ENCODE peak calls at places on chromosomes 4 and X, in five cellular contexts. O is HCT116, U is colonic mucosa, T is HFFc6, Z is cardiac fibroblast. H is an unnamed sample.

GRCh38 chr4:175166020-175166419 is 247.9 kb downstream of the ADAM29 start:
- DNase-seq in O (no peak), U (no peak), T (no peak), Z (no peak), H (no peak)

GRCh38 chr4:1805493-1806222 is 12.6 kb downstream of the FGFR3 start:
- DNase-seq in O (no peak), U (no peak), T (no peak), Z (no peak), H (no peak)

GRCh38 chr4:145937990-145938611 is 522 bp downstream of the ZNF827 start:
- DNase-seq in O (no peak), U (peak), T (no peak), Z (peak), H (peak)

GRCh38 chr4:53963786-53964185 is 100.6 kb downstream of the CHIC2 start:
- DNase-seq in O (no peak), U (no peak), T (no peak), Z (no peak), H (no peak)

GRCh38 chr4:52861171-52861873 is 795 bp upstream of the RASL11B start:
- DNase-seq in O (no peak), U (peak), T (no peak), Z (no peak), H (no peak)

GRCh38 chr4:116183241-116183640 is 902.1 kb downstream of the TRAM1L1 start:
- DNase-seq in O (no peak), U (no peak), T (no peak), Z (no peak), H (no peak)

GRCh38 chrX:47198026-47198686 is 4.5 kb downstream of the UBA1 start:
- DNase-seq in O (no peak), U (no peak), T (no peak), Z (peak), H (no peak)

GRCh38 chr4:147157860-147158701 is 212.4 kb upstream of the TTC29 start:
- DNase-seq in O (no peak), U (no peak), T (no peak), Z (peak), H (peak)

GRCh38 chrX:65674351-65674893 is 7.0 kb downstream of the MSN start:
- DNase-seq in O (no peak), U (no peak), T (no peak), Z (no peak), H (no peak)

GRCh38 chr4:52051213-52051614 is at the start of gene SPATA18:
- DNase-seq in O (no peak), U (peak), T (no peak), Z (peak), H (peak)

GRCh38 chrX:133249659-133250058 is 31.5 kb upstream of the TFDP3 start:
- DNase-seq in O (no peak), U (no peak), T (no peak), Z (peak), H (no peak)

GRCh38 chr4:167622481-167623240 is 388.4 kb upstream of the SPOCK3 start:
- DNase-seq in O (peak), U (peak), T (peak), Z (peak), H (peak)

GRCh38 chr4:147310312-147310711 is 170.6 kb upstream of the EDNRA start:
- DNase-seq in O (no peak), U (no peak), T (no peak), Z (no peak), H (no peak)

GRCh38 chr4:89284828-89285227 is 22.8 kb downstream of the GPRIN3 start:
- DNase-seq in O (no peak), U (no peak), T (no peak), Z (no peak), H (no peak)

GRCh38 chr4:77695769-77696168 is 90.1 kb downstream of the CXCL13 start:
- DNase-seq in O (peak), U (no peak), T (peak), Z (peak), H (no peak)

GRCh38 chrX:40504801-40505605 is 75.8 kb upstream of the ATP6AP2 start:
- DNase-seq in O (no peak), U (no peak), T (peak), Z (peak), H (no peak)

GRCh38 chrX:50677789-50678188 is 136.2 kb downstream of the SHROOM4 start:
- DNase-seq in O (no peak), U (no peak), T (no peak), Z (no peak), H (no peak)

GRCh38 chrX:50684871-50685270 is 129.1 kb downstream of the SHROOM4 start:
- DNase-seq in O (no peak), U (no peak), T (no peak), Z (no peak), H (no peak)

GRCh38 chrX:50680990-50681389 is 133.0 kb downstream of the SHROOM4 start:
- DNase-seq in O (no peak), U (no peak), T (no peak), Z (peak), H (peak)
- TF ChIP-seq CTCF in O (peak), U (no peak), T (no peak), Z (peak), H (peak)

DNA sequence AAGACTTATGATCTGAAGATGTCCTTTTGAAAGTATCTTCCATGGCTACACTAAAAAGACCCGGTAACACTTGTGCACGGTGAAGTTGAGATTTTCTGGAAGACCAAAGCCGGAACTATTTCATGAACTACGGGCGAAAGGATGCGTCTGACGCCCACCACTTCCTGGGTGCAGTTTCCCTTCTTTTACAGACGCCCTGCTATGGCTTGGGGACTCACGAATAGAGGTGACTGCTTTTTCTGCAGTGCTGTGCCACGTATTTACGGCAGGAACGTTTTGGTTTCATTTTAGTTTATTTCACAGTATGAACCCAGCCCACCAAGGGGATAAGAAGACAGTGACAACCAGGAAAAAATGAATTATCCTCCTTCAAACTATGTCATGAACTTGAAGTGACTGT is 180.4 kb downstream of the AFAP1 start:
- DNase-seq in O (no peak), U (no peak), T (no peak), Z (no peak), H (no peak)
- TF ChIP-seq CTCF in O (no peak), U (no peak), T (no peak), Z (no peak), H (no peak)

DNA sequence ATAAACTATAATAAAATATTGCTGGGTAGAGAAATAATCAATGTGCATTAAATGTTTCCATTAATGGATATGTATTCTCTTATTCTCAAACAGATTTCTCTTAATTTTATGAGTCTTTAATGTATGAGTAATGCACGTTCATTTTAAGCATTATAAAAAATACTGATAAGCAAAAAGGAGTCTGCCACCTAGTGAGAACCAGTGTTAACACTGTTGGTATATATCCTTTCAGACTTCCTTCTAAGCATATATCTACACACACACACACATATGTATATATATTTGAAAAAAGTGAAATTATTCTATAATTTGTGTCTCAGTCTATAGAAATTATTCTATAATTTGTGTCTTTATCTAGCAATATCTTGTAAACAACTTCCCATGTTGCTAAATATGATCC is 49.9 kb upstream of the MTMR1 start:
- DNase-seq in O (no peak), U (no peak), T (peak), Z (peak), H (no peak)
- TF ChIP-seq CTCF in O (no peak), U (no peak), T (peak), Z (no peak), H (no peak)

DNA sequence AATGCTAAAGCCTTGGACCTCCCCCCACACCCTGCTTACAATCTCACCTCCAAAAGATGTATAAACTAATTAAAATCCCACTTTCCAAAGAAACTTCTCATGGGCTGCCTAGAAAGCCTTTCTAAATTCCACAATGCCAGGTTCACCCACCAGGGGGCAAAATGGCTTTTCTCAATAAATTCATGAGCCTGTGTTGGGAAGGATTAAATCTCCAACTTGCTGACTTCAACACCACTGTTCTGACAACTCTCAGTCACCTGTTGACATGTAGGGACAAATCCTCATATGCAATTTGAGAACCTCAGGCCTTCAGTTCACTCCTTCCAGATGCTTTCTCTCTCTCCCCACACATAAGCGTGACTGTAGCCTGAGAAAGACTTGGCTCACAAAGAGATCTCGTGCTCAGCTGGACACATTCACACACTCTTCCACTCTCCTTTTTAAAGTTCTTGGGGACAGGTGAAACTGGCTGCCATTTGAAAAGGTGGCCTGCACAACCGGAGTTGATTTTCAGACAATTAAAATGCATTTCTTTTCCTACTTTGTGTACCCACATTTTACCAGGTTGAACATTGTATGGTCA is 88.6 kb upstream of the PRPS2 start:
- DNase-seq in O (peak), U (no peak), T (no peak), Z (no peak), H (peak)
- TF ChIP-seq CTCF in O (peak), U (peak), T (peak), Z (peak), H (peak)

GRCh38 chrX:107677909-107678308 is 49.6 kb downstream of the PRPS1 start:
- DNase-seq in O (no peak), U (no peak), T (no peak), Z (peak), H (no peak)

GRCh38 chrX:107678957-107679740 is 50.8 kb downstream of the PRPS1 start:
- DNase-seq in O (no peak), U (peak), T (peak), Z (peak), H (no peak)

GRCh38 chrX:107675823-107676555 is 47.7 kb downstream of the PRPS1 start:
- DNase-seq in O (no peak), U (no peak), T (no peak), Z (peak), H (no peak)

GRCh38 chrX:107676559-107677378 is 48.5 kb downstream of the PRPS1 start:
- DNase-seq in O (peak), U (peak), T (peak), Z (peak), H (peak)

GRCh38 chrX:107677501-107677901 is 49.2 kb downstream of the PRPS1 start:
- DNase-seq in O (no peak), U (no peak), T (no peak), Z (peak), H (no peak)
- TF ChIP-seq CTCF in O (no peak), U (no peak), T (peak), Z (no peak), H (no peak)

GRCh38 chr4:40046311-40046980 is 10.2 kb upstream of the N4BP2 start:
- DNase-seq in O (no peak), U (peak), T (peak), Z (peak), H (no peak)
- TF ChIP-seq CTCF in O (peak), U (no peak), T (no peak), Z (peak), H (no peak)

GRCh38 chrX:122087353-122087752 is 1039.9 kb downstream of the GLUD2 start:
- DNase-seq in O (no peak), U (no peak), T (no peak), Z (no peak), H (no peak)
- TF ChIP-seq CTCF in O (no peak), U (no peak), T (no peak), Z (no peak), H (no peak)

GRCh38 chr4:138007572-138007971 is 234.6 kb downstream of the SLC7A11 start:
- DNase-seq in O (peak), U (no peak), T (no peak), Z (peak), H (no peak)
- TF ChIP-seq CTCF in O (peak), U (peak), T (peak), Z (peak), H (peak)

DNA sequence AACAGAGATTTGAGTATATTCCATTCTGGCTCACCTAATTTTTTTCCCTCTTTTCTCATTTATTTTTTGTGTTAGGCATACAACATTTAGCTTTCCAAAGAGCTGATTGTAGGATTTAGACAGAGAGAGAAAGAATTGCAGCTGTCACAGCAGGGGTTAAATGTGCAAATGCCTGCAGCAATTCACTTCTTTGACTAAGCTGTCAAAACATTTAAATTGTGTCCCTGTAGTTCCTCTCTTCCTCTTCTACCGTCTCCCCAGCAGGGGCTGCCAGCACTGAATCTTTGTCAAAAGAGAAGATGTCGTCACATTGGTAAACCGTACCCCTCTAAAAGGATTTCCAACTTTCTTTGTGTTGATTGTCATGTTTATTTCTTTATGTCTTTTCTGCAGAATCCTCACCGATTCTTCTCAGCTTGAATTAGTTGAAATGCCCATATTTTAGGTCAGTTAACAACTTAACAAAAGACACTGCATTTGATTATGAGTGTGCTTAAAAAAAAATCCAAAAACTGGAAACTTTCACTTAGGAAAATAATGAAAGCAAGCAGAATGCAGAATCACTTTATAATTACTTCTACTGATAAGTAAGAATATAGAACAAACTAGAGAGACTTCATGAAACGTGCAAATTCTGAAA is 111.1 kb upstream of the PTPN13 start:
- DNase-seq in O (no peak), U (no peak), T (no peak), Z (peak), H (peak)
- TF ChIP-seq CTCF in O (peak), U (no peak), T (peak), Z (peak), H (peak)

H was measured in nephron progenitor cell.